ENCODE peak calls at places on chromosomes 6 and 20, in six cellular contexts. B is mesothelial cell of epicardium, F is lower lobe of right lung, U is AG04449, J is transverse colon, P is Peyer's patch. I is an unnamed sample.

GRCh38 chr20:36579996-36580545 is 6.7 kb downstream of the TGIF2 start:
- DNase-seq in B (no peak), F (no peak), U (no peak), J (no peak), P (no peak), I (no peak)

GRCh38 chr6:56144538-56145324 is 102.6 kb downstream of the COL21A1 start:
- DNase-seq in B (no peak), F (no peak), U (no peak), J (no peak), P (no peak), I (no peak)

GRCh38 chr6:22807818-22808217 is 238.5 kb downstream of the HDGFL1 start:
- DNase-seq in B (no peak), F (no peak), U (no peak), J (no peak), P (no peak), I (no peak)

GRCh38 chr20:19886666-19887288 is 128.7 kb downstream of the RIN2 start:
- DNase-seq in B (no peak), F (no peak), U (no peak), J (peak), P (peak), I (no peak)

GRCh38 chr20:25739615-25740320 is 43.1 kb upstream of the ZNF337 start:
- DNase-seq in B (no peak), F (no peak), U (no peak), J (no peak), P (no peak), I (no peak)

GRCh38 chr6:108621117-108621516 is 60.4 kb downstream of the FOXO3 start:
- DNase-seq in B (no peak), F (no peak), U (peak), J (peak), P (no peak), I (no peak)

GRCh38 chr6:156719395-156719719 is 57.8 kb upstream of the ARID1B start:
- DNase-seq in B (no peak), F (no peak), U (no peak), J (peak), P (peak), I (no peak)

GRCh38 chr6:65199683-65200082 is 507.3 kb downstream of the EYS start:
- DNase-seq in B (no peak), F (no peak), U (no peak), J (no peak), P (no peak), I (no peak)

GRCh38 chr6:16676978-16677377 is 84.3 kb downstream of the ATXN1 start:
- DNase-seq in B (no peak), F (no peak), U (no peak), J (no peak), P (no peak), I (no peak)

GRCh38 chr6:7138921-7139358 is 31.2 kb downstream of the RREB1 start:
- DNase-seq in B (no peak), F (peak), U (no peak), J (peak), P (peak), I (no peak)

GRCh38 chr6:29909995-29910394 is 32.3 kb upstream of the HLA-A start:
- DNase-seq in B (no peak), F (no peak), U (no peak), J (no peak), P (no peak), I (no peak)

GRCh38 chr20:33433465-33433864 is 10.1 kb downstream of the SNTA1 start:
- DNase-seq in B (no peak), F (peak), U (no peak), J (no peak), P (no peak), I (no peak)

GRCh38 chr6:42452171-42453026 is 673 bp upstream of the TRERF1 start:
- DNase-seq in B (peak), F (peak), U (no peak), J (peak), P (peak), I (peak)

GRCh38 chr6:68279793-68280557 is 355.1 kb upstream of the ADGRB3 start:
- DNase-seq in B (no peak), F (peak), U (no peak), J (no peak), P (no peak), I (no peak)

GRCh38 chr6:161374971-161375873 is 101.4 kb upstream of the AGPAT4 start:
- DNase-seq in B (no peak), F (peak), U (no peak), J (peak), P (peak), I (no peak)

GRCh38 chr20:44644384-44645131 is 6.9 kb downstream of the ADA start:
- DNase-seq in B (no peak), F (no peak), U (no peak), J (no peak), P (no peak), I (no peak)

GRCh38 chr6:111477481-111477938 is 5.5 kb downstream of the REV3L start:
- DNase-seq in B (no peak), F (no peak), U (no peak), J (no peak), P (no peak), I (no peak)

GRCh38 chr20:7695622-7696021 is 244.6 kb downstream of the HAO1 start:
- DNase-seq in B (no peak), F (no peak), U (peak), J (no peak), P (no peak), I (no peak)

GRCh38 chr6:38508894-38509293 is 130.8 kb downstream of the BTBD9 start:
- DNase-seq in B (no peak), F (no peak), U (no peak), J (no peak), P (no peak), I (no peak)

GRCh38 chr20:62197801-62198200 is 15.0 kb downstream of the MTG2 start:
- DNase-seq in B (no peak), F (peak), U (no peak), J (no peak), P (peak), I (no peak)

GRCh38 chr6:48766349-48766748 is 655.4 kb upstream of the PTCHD4 start:
- DNase-seq in B (no peak), F (no peak), U (peak), J (no peak), P (no peak), I (no peak)

GRCh38 chr6:90468080-90468479 is 118.8 kb downstream of the MAP3K7 start:
- DNase-seq in B (no peak), F (no peak), U (no peak), J (no peak), P (no peak), I (no peak)

GRCh38 chr6:167973092-167973880 is 24.2 kb upstream of the KIF25 start:
- DNase-seq in B (no peak), F (no peak), U (no peak), J (no peak), P (no peak), I (no peak)

GRCh38 chr20:58649288-58650180 is 1.5 kb upstream of the STX16 start:
- DNase-seq in B (peak), F (peak), U (no peak), J (peak), P (peak), I (peak)

GRCh38 chr6:72999995-73000394 is 225.3 kb downstream of the KHDC1L start:
- DNase-seq in B (no peak), F (no peak), U (no peak), J (no peak), P (no peak), I (no peak)

GRCh38 chr6:45607818-45608217 is 230.1 kb upstream of the SUPT3H start:
- DNase-seq in B (no peak), F (no peak), U (no peak), J (peak), P (no peak), I (no peak)

GRCh38 chr6:169070506-169071176 is 183.0 kb downstream of the THBS2 start:
- DNase-seq in B (no peak), F (no peak), U (peak), J (peak), P (no peak), I (no peak)

GRCh38 chr20:8918145-8918544 is 150.7 kb upstream of the PLCB4 start:
- DNase-seq in B (no peak), F (no peak), U (no peak), J (no peak), P (no peak), I (no peak)

GRCh38 chr20:29443819-29444218 is 1813.6 kb upstream of the DEFB115 start:
- DNase-seq in B (no peak), F (no peak), U (no peak), J (no peak), P (no peak), I (no peak)

GRCh38 chr20:59018817-59019216 is 412 bp upstream of the TUBB1 start:
- DNase-seq in B (peak), F (no peak), U (no peak), J (no peak), P (no peak), I (no peak)

GRCh38 chr6:129264480-129265045 is 381.6 kb downstream of the LAMA2 start:
- DNase-seq in B (no peak), F (no peak), U (no peak), J (no peak), P (no peak), I (no peak)

GRCh38 chr20:46123482-46124245 is 5.5 kb downstream of the CD40 start:
- DNase-seq in B (no peak), F (no peak), U (no peak), J (no peak), P (no peak), I (no peak)

GRCh38 chr6:30884521-30885480 is 482 bp downstream of the DDR1 start:
- DNase-seq in B (peak), F (no peak), U (no peak), J (peak), P (peak), I (peak)

GRCh38 chr6:105452924-105453756 is 50.3 kb upstream of the PREP start:
- DNase-seq in B (no peak), F (peak), U (no peak), J (peak), P (no peak), I (no peak)

GRCh38 chr6:3278691-3279090 is 19.9 kb downstream of the PSMG4 start:
- DNase-seq in B (no peak), F (no peak), U (no peak), J (peak), P (peak), I (no peak)

GRCh38 chr20:45918182-45918737 is 6.3 kb upstream of the PLTP start:
- DNase-seq in B (no peak), F (no peak), U (no peak), J (peak), P (no peak), I (no peak)

GRCh38 chr6:18707714-18708439 is 320.7 kb downstream of the RNF144B start:
- DNase-seq in B (no peak), F (no peak), U (no peak), J (no peak), P (no peak), I (no peak)

GRCh38 chr6:18703546-18703945 is 316.4 kb downstream of the RNF144B start:
- DNase-seq in B (no peak), F (no peak), U (no peak), J (no peak), P (no peak), I (no peak)
- TF ChIP-seq CTCF in B (no peak), F (no peak), U (no peak), J (no peak), P (no peak), I (no peak)

GRCh38 chr6:10412165-10412947 is 2.5 kb downstream of the TFAP2A start:
- DNase-seq in B (peak), F (peak), U (no peak), J (no peak), P (peak), I (no peak)

GRCh38 chr6:10414766-10415592 is at the start of gene TFAP2A:
- DNase-seq in B (peak), F (no peak), U (no peak), J (no peak), P (no peak), I (no peak)

GRCh38 chr6:10411915-10412164 is 3.0 kb downstream of the TFAP2A start:
- DNase-seq in B (no peak), F (peak), U (no peak), J (no peak), P (peak), I (no peak)

GRCh38 chr6:10413850-10414765 is 766 bp downstream of the TFAP2A start:
- DNase-seq in B (peak), F (no peak), U (no peak), J (no peak), P (no peak), I (no peak)

DNA sequence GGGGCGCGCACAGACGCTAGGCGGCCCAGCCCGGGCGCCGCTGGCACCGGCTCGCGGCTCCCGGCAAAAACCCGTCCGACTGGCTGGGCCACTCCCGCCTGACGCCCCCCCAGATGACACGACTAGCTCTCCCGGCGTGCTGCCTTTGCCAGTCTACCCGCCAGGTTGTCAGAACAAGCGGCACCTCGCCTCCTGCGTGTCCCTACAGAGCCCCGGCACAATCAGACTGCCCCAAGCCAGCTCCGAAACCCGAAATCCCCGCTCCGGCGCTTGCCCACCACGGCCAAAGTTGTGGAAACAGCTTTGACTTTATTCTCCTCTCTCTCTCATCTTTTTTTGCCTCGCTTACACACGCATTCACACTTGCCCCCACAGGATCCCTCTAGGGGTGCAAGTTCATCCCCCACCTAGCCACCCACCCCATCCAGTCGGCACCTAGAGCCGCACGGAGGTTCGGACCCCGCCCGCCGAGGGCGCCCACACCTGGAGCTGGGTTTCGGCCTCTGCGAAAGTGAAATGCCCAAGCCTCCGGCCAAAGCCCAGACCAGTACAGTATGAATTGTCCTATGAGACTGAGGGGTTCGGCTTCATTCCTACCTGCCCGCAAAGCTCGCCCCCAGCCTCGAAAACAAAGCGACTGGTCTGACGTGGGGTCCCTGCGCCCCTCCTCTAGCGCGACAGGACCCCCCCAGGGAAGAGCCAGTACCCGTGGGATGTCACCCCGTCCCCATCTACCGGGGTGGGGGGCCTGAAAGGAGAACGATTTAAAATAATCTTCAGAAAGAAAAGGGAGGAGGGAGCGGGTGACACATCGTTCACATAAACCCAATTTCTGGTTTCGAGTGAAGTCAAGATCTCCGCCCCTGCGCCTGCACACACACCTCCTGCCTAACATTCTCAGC is 1.7 kb downstream of the TFAP2A start:
- DNase-seq in B (peak), F (peak), U (no peak), J (peak), P (peak), I (no peak)
- TF ChIP-seq CTCF in B (no peak), F (no peak), U (no peak), J (no peak), P (no peak), I (no peak)

DNA sequence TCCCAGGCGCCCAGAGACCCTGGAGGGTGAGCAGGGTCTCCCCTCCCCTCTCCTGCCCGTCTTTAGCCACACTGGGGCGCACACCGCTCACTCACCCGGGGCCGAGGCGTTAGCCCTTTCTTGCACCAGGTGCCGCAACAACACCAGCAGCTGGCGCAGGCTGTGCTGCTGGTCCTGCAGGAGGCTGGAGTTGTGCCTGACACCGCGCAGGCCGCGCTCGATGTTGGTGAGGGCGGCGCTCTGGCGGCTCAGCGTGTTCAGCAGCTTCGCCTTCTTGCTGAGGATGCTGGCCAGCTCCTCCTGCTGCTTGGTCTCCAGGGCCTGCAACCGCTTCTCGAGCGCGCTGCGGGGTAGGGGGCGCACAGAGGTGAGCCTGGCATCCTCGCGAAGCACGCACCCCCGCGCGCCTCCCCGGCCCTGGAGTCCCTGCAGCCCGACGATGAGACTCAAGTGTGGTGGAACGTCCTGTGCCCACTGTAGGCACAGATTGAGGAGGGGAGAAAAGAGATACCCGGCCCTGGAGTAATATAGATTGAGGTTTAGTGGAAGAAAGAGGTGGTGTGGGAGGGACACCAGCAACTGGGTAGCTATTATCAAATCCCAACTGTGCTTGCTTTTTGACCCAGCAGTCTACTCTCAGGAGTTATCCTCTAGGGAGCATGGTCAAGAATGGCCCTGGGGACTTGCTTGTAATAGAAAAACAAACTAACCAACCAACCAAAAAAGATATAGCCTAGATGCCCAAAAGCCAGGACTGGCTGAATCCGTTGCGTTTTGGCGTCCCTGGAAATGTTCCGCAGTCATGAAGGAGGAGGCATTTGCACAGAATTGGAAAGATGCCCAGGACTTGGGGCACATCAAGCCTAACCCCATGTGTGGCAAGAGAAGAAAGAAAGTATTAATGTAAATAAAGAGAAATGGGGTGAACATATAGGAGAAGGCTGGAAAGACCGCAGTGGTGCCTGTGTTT is 30.9 kb downstream of the ANGPT4 start:
- DNase-seq in B (peak), F (no peak), U (no peak), J (no peak), P (no peak), I (no peak)
- TF ChIP-seq CTCF in B (no peak), F (no peak), U (no peak), J (no peak), P (no peak), I (no peak)

DNA sequence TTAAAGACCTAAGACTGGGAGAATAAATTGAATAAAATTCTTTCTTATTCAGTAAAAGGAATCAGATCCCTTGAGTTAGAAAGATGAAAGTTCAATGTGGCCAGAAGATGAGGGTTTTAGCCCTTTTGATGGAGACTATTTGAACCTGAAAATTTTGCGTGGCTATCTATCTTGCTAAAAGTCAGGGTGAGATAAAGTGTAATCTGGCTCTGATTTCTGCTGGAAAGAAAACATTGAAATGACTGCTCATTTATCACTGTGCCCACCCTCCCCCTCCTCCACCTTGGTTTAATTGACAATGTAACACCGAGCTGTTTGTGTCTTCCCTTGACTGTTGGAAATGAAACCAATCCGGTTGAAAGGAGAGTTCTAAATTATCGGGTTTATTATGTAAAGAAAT is 32.9 kb upstream of the TCF21 start:
- DNase-seq in B (no peak), F (no peak), U (no peak), J (no peak), P (no peak), I (no peak)
- TF ChIP-seq CTCF in B (no peak), F (no peak), U (no peak), J (no peak), P (no peak), I (no peak)

GRCh38 chr6:130288065-130288464 is 65.3 kb upstream of the SAMD3 start:
- DNase-seq in B (no peak), F (no peak), U (no peak), J (no peak), P (no peak), I (no peak)

GRCh38 chr6:130296854-130297253 is 69.0 kb upstream of the TMEM200A start:
- DNase-seq in B (no peak), F (no peak), U (no peak), J (no peak), P (no peak), I (no peak)

GRCh38 chr6:130298258-130298657 is 67.6 kb upstream of the TMEM200A start:
- DNase-seq in B (no peak), F (no peak), U (no peak), J (no peak), P (no peak), I (no peak)

DNA sequence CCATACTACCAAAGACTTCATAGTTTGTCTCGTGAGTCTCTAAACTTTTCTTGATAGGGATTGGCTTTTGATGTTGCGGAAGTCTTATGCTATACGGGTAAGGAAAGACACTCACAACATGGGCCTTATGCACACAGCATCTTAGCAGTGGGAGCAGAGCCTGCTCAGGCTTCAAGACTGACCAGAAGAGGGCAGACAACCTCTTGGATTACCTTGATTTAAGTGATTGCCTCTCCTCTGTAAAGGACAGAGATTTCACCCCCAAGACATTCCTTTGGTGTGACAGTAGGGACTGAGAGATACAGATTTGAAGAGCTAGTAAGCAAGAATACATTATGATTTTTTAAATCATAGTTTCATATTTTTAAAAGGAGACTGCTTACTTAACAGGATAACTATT is 71.0 kb upstream of the SAMD3 start:
- DNase-seq in B (no peak), F (no peak), U (peak), J (peak), P (no peak), I (no peak)
- TF ChIP-seq CTCF in B (no peak), F (peak), U (peak), J (peak), P (peak), I (no peak)